ENCODE peak calls at places on chromosomes 16 and 17, in six cellular contexts. T is fibroblast of lung, F is HepG2, V is body of pancreas, X is lower lobe of right lung, U is neural progenitor cell. Y is an unnamed sample.

GRCh38 chr16:27485126-27485525 is 64.6 kb downstream of the GTF3C1 start:
- DNase-seq in X (no peak), U (no peak), V (no peak), T (no peak), F (no peak), Y (no peak)

GRCh38 chr17:14637260-14637659 is 336.4 kb downstream of the HS3ST3B1 start:
- DNase-seq in V (no peak), X (no peak), T (no peak), F (no peak), U (no peak), Y (no peak)

GRCh38 chr17:8223356-8224063 is 13.1 kb upstream of the AURKB start:
- DNase-seq in V (peak; percentile 66), F (peak; percentile 79), T (peak; percentile 50), U (peak; percentile 85), X (peak; percentile 82), Y (no peak)

GRCh38 chr16:69225136-69225535 is 38.2 kb downstream of the SNTB2 start:
- DNase-seq in V (no peak), U (no peak), F (no peak), T (no peak), X (no peak), Y (no peak)

GRCh38 chr16:57268804-57269800 is 15.4 kb downstream of the PLLP start:
- DNase-seq in F (peak; percentile 56), U (no peak), T (peak; percentile 48), X (peak; percentile 83), V (peak; percentile 78), Y (no peak)

GRCh38 chr16:69889295-69889964 is 61.7 kb upstream of the CLEC18A start:
- DNase-seq in X (no peak), V (no peak), U (no peak), T (no peak), F (no peak), Y (no peak)

GRCh38 chr16:3486506-3487215 is 8.6 kb downstream of the C16orf90 start:
- DNase-seq in X (no peak), F (no peak), T (no peak), U (no peak), V (no peak), Y (no peak)

GRCh38 chr16:88646345-88647034 is 4.4 kb downstream of the CYBA start:
- DNase-seq in T (no peak), F (no peak), V (no peak), X (no peak), U (no peak), Y (peak; percentile 70)

GRCh38 chr17:63041722-63042121 is 75.7 kb downstream of the TANC2 start:
- DNase-seq in F (no peak), T (no peak), X (no peak), V (no peak), U (no peak), Y (no peak)

GRCh38 chr17:7884581-7885356 is 3.8 kb upstream of the CHD3 start:
- DNase-seq in X (no peak), V (peak; percentile 29), U (peak; percentile 48), T (no peak), F (no peak), Y (no peak)

GRCh38 chr16:81608515-81609209 is 164.1 kb downstream of the CMIP start:
- DNase-seq in V (no peak), X (no peak), U (peak; percentile 32), F (no peak), T (peak; percentile 85), Y (no peak)

GRCh38 chr16:75252946-75253911 is 1.8 kb upstream of the BCAR1 start:
- DNase-seq in T (peak; percentile 87), F (no peak), U (peak; percentile 78), X (peak; percentile 46), V (no peak), Y (peak; percentile 57)

DNA sequence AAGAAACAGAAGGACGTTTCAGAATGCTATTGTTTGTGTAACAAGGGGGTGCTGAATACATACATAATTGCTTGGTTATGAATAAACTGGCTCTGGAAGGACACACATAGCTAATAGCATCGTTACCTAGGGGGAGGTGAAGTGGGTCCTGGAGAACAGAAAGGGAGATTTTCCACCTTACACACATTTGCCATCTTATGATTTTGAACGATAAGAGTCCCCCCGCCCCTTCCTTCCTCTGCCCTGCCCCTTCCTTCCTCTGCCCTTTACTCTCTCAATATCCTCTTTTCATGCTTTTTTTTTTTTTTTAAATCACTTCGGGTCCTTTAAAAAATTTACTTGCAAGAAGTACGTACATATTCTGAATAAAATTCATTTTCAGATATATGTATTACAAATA is 902 bp upstream of the DHRS7B start:
- DNase-seq in X (no peak), V (no peak), F (no peak), U (no peak), T (no peak), Y (no peak)
- H3K4me3 ChIP-seq in X (peak overlapping the region; percentile 75), V (no peak overlapping the region), F (peak overlapping the region; percentile 71), U (peak overlapping the region; percentile 69), T (no peak overlapping the region), Y (peak overlapping the region; percentile 56)

DNA sequence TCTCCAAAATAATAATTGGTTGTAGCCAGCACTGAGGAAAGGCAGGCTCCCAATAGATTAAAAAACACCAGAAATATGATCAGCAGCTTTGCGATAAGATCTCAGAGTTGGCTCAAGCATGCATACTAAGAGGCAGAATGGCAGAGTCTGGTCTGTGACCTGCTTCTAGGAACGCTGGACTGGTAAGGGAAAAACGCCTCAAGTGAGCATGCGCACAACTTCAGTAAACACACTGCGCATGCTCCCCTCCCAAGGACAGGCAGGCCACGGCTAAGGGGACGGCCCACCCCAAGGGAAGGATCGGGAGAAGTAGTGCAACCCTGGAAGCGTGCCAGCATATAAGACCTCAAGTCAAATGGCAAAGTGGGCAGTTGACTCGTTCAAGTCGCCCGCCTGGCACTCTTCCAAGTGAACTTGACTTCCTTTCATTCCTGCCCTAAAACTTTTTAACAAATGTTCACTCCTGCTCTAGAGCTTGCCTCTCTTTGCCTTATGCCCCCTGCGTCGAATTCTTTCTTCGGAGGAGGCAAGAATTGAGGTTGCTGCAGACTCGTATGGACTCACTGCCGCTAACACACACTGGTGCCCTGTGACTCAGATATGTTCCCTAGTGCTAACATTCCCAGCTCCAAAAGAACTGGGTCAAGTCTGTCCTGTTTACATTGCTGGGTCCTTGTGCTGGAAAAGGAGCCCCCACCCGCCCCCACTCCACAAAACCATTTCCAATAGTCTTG is 22.4 kb upstream of the PRM1 start:
- DNase-seq in U (no peak), T (no peak), V (peak; percentile 33), X (peak; percentile 60), F (no peak), Y (no peak)
- H3K27ac ChIP-seq in U (no peak overlapping the region), T (no peak overlapping the region), V (no peak overlapping the region), X (peak overlapping the region; percentile 58), F (peak overlapping the region; percentile 3), Y (no peak overlapping the region)

DNA sequence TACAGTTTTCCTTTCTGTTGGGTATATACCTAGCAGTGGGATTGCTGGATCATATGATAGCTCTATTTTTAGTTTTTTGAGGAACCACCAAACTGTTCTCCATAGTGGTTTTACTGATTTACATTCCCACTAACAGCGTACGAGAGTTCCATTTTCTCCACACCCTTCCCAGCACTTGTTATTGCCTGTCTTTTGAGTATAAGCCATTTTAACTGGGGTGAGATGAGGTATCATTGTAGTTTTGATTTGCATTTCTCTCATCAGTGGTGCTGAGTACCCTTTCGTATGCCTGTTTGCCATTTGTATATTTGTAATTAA is 893 bp upstream of the EVI2B start:
- DNase-seq in V (no peak), T (no peak), U (no peak), F (no peak), X (no peak), Y (no peak)
- H3K36me3 ChIP-seq in V (no peaks in the 10 kb centered on the region), T (no peaks in the 10 kb centered on the region), U (no peaks in the 10 kb centered on the region), F (no peaks in the 10 kb centered on the region), X (no peaks in the 10 kb centered on the region), Y (peaks cover 12% of the 10 kb centered on the region)

GRCh38 chr16:10980811-10981210 is 36.4 kb downstream of the CLEC16A start:
- DNase-seq in X (no peak), U (no peak), F (no peak), V (no peak), T (no peak), Y (no peak)

GRCh38 chr16:10981697-10982216 is 37.4 kb downstream of the CLEC16A start:
- DNase-seq in F (peak; percentile 45), T (no peak), U (no peak), V (no peak), X (no peak), Y (no peak)

GRCh38 chr16:10978846-10979446 is 34.6 kb downstream of the CLEC16A start:
- DNase-seq in X (no peak), U (no peak), V (no peak), T (no peak), F (peak; percentile 58), Y (no peak)

GRCh38 chr16:10978124-10978523 is 33.8 kb downstream of the CLEC16A start:
- DNase-seq in X (no peak), T (no peak), V (no peak), F (no peak), U (no peak), Y (no peak)

DNA sequence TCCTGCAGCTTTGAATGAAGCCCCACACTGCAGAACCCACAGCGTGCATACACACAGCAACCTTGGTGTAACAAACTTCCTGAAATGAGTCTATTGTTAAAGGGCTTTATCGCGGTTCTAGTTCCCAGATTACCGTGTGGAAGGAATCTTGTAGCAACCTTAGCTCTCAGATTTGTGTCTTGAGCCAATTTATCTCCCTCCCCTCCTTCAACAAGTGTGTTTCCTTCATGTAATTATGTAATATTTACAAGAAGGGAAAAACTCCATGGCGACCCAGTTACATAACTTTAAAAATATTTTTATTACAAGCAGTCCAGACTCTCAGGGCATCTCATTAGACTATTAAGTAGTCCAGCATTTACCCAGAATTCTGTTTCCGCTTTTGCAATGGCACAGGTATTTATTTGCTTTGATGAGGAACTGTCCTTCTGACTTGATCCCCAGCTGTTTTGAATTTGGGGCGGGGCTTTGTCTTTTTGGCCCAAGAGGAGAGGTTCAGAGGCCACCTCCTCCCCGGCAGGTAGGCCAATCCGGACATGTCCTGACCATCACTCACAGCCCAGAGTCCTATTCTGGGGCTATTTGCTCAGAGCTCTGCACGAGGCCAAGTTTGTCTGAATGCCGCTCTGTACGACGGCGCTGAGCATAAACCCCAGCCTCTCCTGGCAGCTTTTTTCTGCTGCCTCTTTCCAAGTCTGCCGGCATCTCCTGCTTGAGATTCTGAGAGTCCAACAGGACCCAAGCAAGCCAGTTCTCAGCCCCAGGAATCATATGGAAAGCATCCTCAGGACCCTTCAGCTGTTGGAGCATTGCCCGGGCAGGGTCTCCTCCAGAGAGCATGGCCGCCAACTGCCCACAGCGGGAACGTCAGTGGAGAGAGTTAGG is 35.6 kb downstream of the CLEC16A start:
- DNase-seq in U (no peak), T (peak; percentile 53), X (peak; percentile 60), V (no peak), F (peak; percentile 86), Y (peak; percentile 80)
- H3K4me3 ChIP-seq in U (no peak overlapping the region), T (no peak overlapping the region), X (no peak overlapping the region), V (no peak overlapping the region), F (no peak overlapping the region), Y (no peak overlapping the region)